ENCODE peak calls at places on chromosomes 3 and 15, in eight cellular contexts. L, B, Y, H, J, A, X and M are unnamed samples.

GRCh38 chr3:81816473-81817260 is 55.2 kb upstream of the GBE1 start:
- DNase-seq in B (no peak), A (no peak), X (no peak), H (peak), Y (no peak), L (no peak), J (peak), M (peak)

GRCh38 chr15:45611305-45611704 is 23.5 kb upstream of the SQOR start:
- DNase-seq in Y (no peak), X (no peak), L (no peak), H (no peak), A (no peak), B (no peak), J (no peak), M (no peak)

GRCh38 chr3:143586565-143586964 is 261.7 kb downstream of the SLC9A9 start:
- DNase-seq in A (peak), Y (no peak), X (no peak), H (peak), J (no peak), B (no peak), L (peak), M (peak)

GRCh38 chr3:52053307-52054304 is 2.8 kb downstream of the DUSP7 start:
- DNase-seq in H (no peak), X (peak), J (peak), A (peak), B (no peak), L (no peak), Y (no peak), M (no peak)

GRCh38 chr15:52780172-52780980 is 9.8 kb downstream of the ONECUT1 start:
- DNase-seq in B (peak), L (peak), J (peak), A (no peak), X (peak), H (peak), Y (no peak), M (peak)

GRCh38 chr3:184674626-184675025 is 37.2 kb downstream of the MAGEF1 start:
- DNase-seq in Y (no peak), H (no peak), L (no peak), B (no peak), X (no peak), A (no peak), J (no peak), M (no peak)

GRCh38 chr15:56228854-56229253 is 14.8 kb downstream of the RFX7 start:
- DNase-seq in A (no peak), X (no peak), B (no peak), J (no peak), L (no peak), Y (no peak), H (no peak), M (no peak)

GRCh38 chr3:154933581-154933980 is 146.5 kb upstream of the MME start:
- DNase-seq in J (no peak), Y (no peak), X (no peak), H (no peak), B (no peak), A (no peak), L (no peak), M (no peak)

GRCh38 chr3:66416556-66417304 is 84.1 kb downstream of the LRIG1 start:
- DNase-seq in A (no peak), Y (no peak), J (peak), L (no peak), B (peak), X (no peak), H (no peak), M (no peak)

GRCh38 chr3:95297586-95297985 is 1234.7 kb downstream of the NSUN3 start:
- DNase-seq in J (no peak), H (no peak), A (no peak), L (no peak), Y (no peak), X (no peak), B (no peak), M (no peak)

GRCh38 chr3:130787422-130788068 is 40.9 kb upstream of the PIK3R4 start:
- DNase-seq in X (no peak), L (no peak), H (no peak), A (no peak), B (peak), J (no peak), Y (no peak), M (no peak)

GRCh38 chr3:72329354-72329753 is 518.9 kb downstream of the SHQ1 start:
- DNase-seq in L (no peak), A (no peak), Y (peak), B (peak), X (no peak), H (no peak), J (no peak), M (no peak)

GRCh38 chr3:148226246-148226645 is 471.5 kb upstream of the AGTR1 start:
- DNase-seq in B (no peak), X (no peak), H (no peak), A (no peak), Y (no peak), J (no peak), L (no peak), M (no peak)

GRCh38 chr15:35690089-35690488 is 144.1 kb upstream of the DPH6 start:
- DNase-seq in L (no peak), H (no peak), Y (no peak), X (no peak), A (no peak), J (no peak), B (no peak), M (no peak)

GRCh38 chr15:81274932-81275341 is 49.0 kb downstream of the STARD5 start:
- DNase-seq in B (peak), A (peak), Y (no peak), H (peak), L (peak), X (peak), J (peak), M (peak)

GRCh38 chr15:27826902-27827321 is 272.2 kb downstream of the OCA2 start:
- DNase-seq in L (no peak), X (no peak), H (no peak), A (no peak), B (no peak), Y (no peak), J (peak), M (peak)

GRCh38 chr15:42138411-42138810 is 18.0 kb downstream of the PLA2G4F start:
- DNase-seq in J (no peak), B (no peak), X (peak), L (no peak), Y (no peak), H (no peak), A (no peak), M (no peak)

GRCh38 chr15:37793851-37794250 is 140.6 kb upstream of the TMCO5A start:
- DNase-seq in X (no peak), L (no peak), B (no peak), J (no peak), A (no peak), Y (no peak), H (no peak), M (no peak)

GRCh38 chr3:111210866-111211564 is 139.4 kb downstream of the NECTIN3 start:
- DNase-seq in X (no peak), J (peak), A (no peak), H (no peak), B (no peak), Y (no peak), L (no peak), M (peak)

GRCh38 chr3:113088616-113089015 is 97.8 kb downstream of the GTPBP8 start:
- DNase-seq in A (no peak), Y (no peak), H (no peak), J (no peak), X (no peak), L (no peak), B (no peak), M (no peak)

GRCh38 chr3:172520332-172520831 is 2.8 kb downstream of the TNFSF10 start:
- DNase-seq in H (no peak), A (no peak), B (no peak), X (no peak), L (no peak), J (peak), Y (no peak), M (peak)

GRCh38 chr15:59473226-59473625 is 35.2 kb downstream of the FAM81A start:
- DNase-seq in B (no peak), X (no peak), H (no peak), J (no peak), Y (no peak), A (no peak), L (no peak), M (no peak)

GRCh38 chr3:142276780-142277179 is 51.4 kb upstream of the GK5 start:
- DNase-seq in B (no peak), Y (no peak), J (peak), X (no peak), H (no peak), L (no peak), A (no peak), M (no peak)

GRCh38 chr3:183764854-183765731 is 60.3 kb downstream of the MAP6D1 start:
- DNase-seq in J (peak), Y (no peak), X (no peak), A (no peak), B (no peak), H (no peak), L (no peak), M (peak)

GRCh38 chr15:49858076-49858475 is 237.2 kb downstream of the DTWD1 start:
- DNase-seq in H (no peak), X (no peak), Y (no peak), A (no peak), B (no peak), J (no peak), L (no peak), M (no peak)

GRCh38 chr3:17041009-17041408 is 156.3 kb downstream of the PLCL2 start:
- DNase-seq in J (no peak), Y (no peak), H (no peak), B (no peak), L (no peak), A (no peak), X (no peak), M (no peak)

GRCh38 chr3:171317133-171317532 is 143.1 kb downstream of the TNIK start:
- DNase-seq in B (no peak), A (no peak), Y (no peak), H (no peak), X (no peak), L (no peak), J (no peak), M (no peak)

GRCh38 chr3:185717121-185717520 is 107.7 kb downstream of the IGF2BP2 start:
- DNase-seq in L (no peak), A (no peak), Y (no peak), H (peak), X (no peak), B (no peak), J (peak), M (no peak)

GRCh38 chr15:37698679-37699078 is 235.8 kb upstream of the TMCO5A start:
- DNase-seq in Y (no peak), A (no peak), X (no peak), J (no peak), L (no peak), H (no peak), B (no peak), M (no peak)